ENCODE peak calls at places on chromosomes 5 and 9, in six cellular contexts. L, W, K, Z, F and U are unnamed samples.

GRCh38 chr9:113772121-113772885 is 103.8 kb upstream of the ZNF618 start:
- DNase-seq in L (no peak), W (no peak), K (peak), Z (peak), F (peak), U (peak)

GRCh38 chr9:110217656-110218099 is 9.7 kb upstream of the C9orf152 start:
- DNase-seq in L (no peak), W (no peak), K (peak), Z (no peak), F (peak), U (peak)

GRCh38 chr9:71506821-71507220 is 261.5 kb downstream of the CEMIP2 start:
- DNase-seq in L (no peak), W (peak), K (peak), Z (peak), F (peak), U (peak)

GRCh38 chr5:93162201-93162654 is 418.8 kb downstream of the NR2F1-AS1 start:
- DNase-seq in L (no peak), W (no peak), K (peak), Z (no peak), F (peak), U (peak)

GRCh38 chr9:582775-583174 is 258.7 kb upstream of the DMRT1 start:
- DNase-seq in L (no peak), W (no peak), K (no peak), Z (no peak), F (no peak), U (no peak)

GRCh38 chr5:149153751-149154610 is 12.7 kb downstream of the ABLIM3 start:
- DNase-seq in L (no peak), W (no peak), K (peak), Z (no peak), F (peak), U (peak)

GRCh38 chr5:135154197-135154596 is 120.2 kb upstream of the PITX1 start:
- DNase-seq in L (no peak), W (no peak), K (no peak), Z (peak), F (no peak), U (peak)

GRCh38 chr5:81420039-81420667 is 26.2 kb upstream of the ACOT12 start:
- DNase-seq in L (no peak), W (peak), K (peak), Z (peak), F (peak), U (peak)

GRCh38 chr5:167970002-167970401 is 321.4 kb upstream of the WWC1 start:
- DNase-seq in L (no peak), W (no peak), K (peak), Z (peak), F (peak), U (peak)

GRCh38 chr5:169116961-169117461 is 183.9 kb downstream of the SLIT3 start:
- DNase-seq in L (no peak), W (no peak), K (no peak), Z (no peak), F (no peak), U (peak)

GRCh38 chr5:109252731-109253130 is 157.0 kb downstream of the PJA2 start:
- DNase-seq in L (no peak), W (no peak), K (no peak), Z (no peak), F (no peak), U (no peak)

GRCh38 chr9:124934290-124934689 is 6.6 kb downstream of the GOLGA1 start:
- DNase-seq in L (no peak), W (no peak), K (peak), Z (peak), F (peak), U (peak)

GRCh38 chr9:93129691-93130500 is 4.2 kb downstream of the NINJ1 start:
- DNase-seq in L (peak), W (no peak), K (no peak), Z (no peak), F (no peak), U (no peak)

GRCh38 chr5:10301266-10301665 is 6.4 kb downstream of the CMBL start:
- DNase-seq in L (no peak), W (no peak), K (no peak), Z (no peak), F (no peak), U (no peak)

GRCh38 chr5:87650284-87650683 is 237.6 kb upstream of the CCNH start:
- DNase-seq in L (no peak), W (no peak), K (peak), Z (no peak), F (no peak), U (peak)

GRCh38 chr9:34396276-34397214 is 19.8 kb upstream of the MYORG start:
- DNase-seq in L (no peak), W (no peak), K (no peak), Z (no peak), F (no peak), U (no peak)

GRCh38 chr5:140882591-140882899 is 621 bp downstream of the PCDHA13 start:
- DNase-seq in L (no peak), W (no peak), K (no peak), Z (no peak), F (no peak), U (peak)

GRCh38 chr5:59390074-59390659 is 503.4 kb downstream of the PDE4D start:
- DNase-seq in L (no peak), W (no peak), K (peak), Z (no peak), F (peak), U (peak)

GRCh38 chr9:6716766-6717165 is 41.0 kb upstream of the KDM4C start:
- DNase-seq in L (no peak), W (no peak), K (no peak), Z (no peak), F (no peak), U (no peak)

GRCh38 chr5:81896764-81897163 is 75.1 kb upstream of the ATG10 start:
- DNase-seq in L (no peak), W (no peak), K (no peak), Z (no peak), F (no peak), U (peak)

GRCh38 chr5:99004960-99005359 is 76.2 kb upstream of the CHD1 start:
- DNase-seq in L (no peak), W (no peak), K (no peak), Z (no peak), F (no peak), U (peak)

GRCh38 chr9:130240410-130241197 is 25.0 kb upstream of the HMCN2 start:
- DNase-seq in L (peak), W (no peak), K (peak), Z (no peak), F (peak), U (peak)

GRCh38 chr5:111706345-111706744 is 50.6 kb downstream of the NREP start:
- DNase-seq in L (no peak), W (no peak), K (no peak), Z (no peak), F (peak), U (no peak)

GRCh38 chr9:121317737-121318630 is 50.0 kb downstream of the GSN start:
- DNase-seq in L (no peak), W (no peak), K (no peak), Z (no peak), F (no peak), U (no peak)

GRCh38 chr9:892123-892522 is 50.6 kb downstream of the DMRT1 start:
- DNase-seq in L (no peak), W (no peak), K (no peak), Z (no peak), F (no peak), U (no peak)

GRCh38 chr5:124663101-124663506 is 83.3 kb downstream of the ZNF608 start:
- DNase-seq in L (no peak), W (no peak), K (no peak), Z (no peak), F (no peak), U (no peak)

GRCh38 chr5:135053278-135053677 is 19.2 kb upstream of the PITX1 start:
- DNase-seq in L (no peak), W (no peak), K (no peak), Z (no peak), F (no peak), U (no peak)

GRCh38 chr9:136328622-136329041 is 1.3 kb downstream of the GPSM1 start:
- DNase-seq in L (peak), W (no peak), K (peak), Z (no peak), F (peak), U (peak)

GRCh38 chr5:108607421-108607820 is 140.3 kb upstream of the FER start:
- DNase-seq in L (no peak), W (no peak), K (no peak), Z (no peak), F (no peak), U (no peak)

GRCh38 chr5:64299805-64300204 is 134.2 kb downstream of the RNF180 start:
- DNase-seq in L (no peak), W (peak), K (no peak), Z (no peak), F (peak), U (peak)

GRCh38 chr9:20526500-20527319 is 95.6 kb downstream of the MLLT3 start:
- DNase-seq in L (no peak), W (no peak), K (peak), Z (no peak), F (peak), U (no peak)

GRCh38 chr5:52956915-52957747 is 32.0 kb upstream of the ITGA2 start:
- DNase-seq in L (no peak), W (no peak), K (no peak), Z (no peak), F (peak), U (no peak)

GRCh38 chr5:157708866-157709265 is 22.4 kb upstream of the THG1L start:
- DNase-seq in L (no peak), W (no peak), K (peak), Z (no peak), F (peak), U (no peak)

GRCh38 chr5:78515665-78516064 is 132.9 kb downstream of the LHFPL2 start:
- DNase-seq in L (no peak), W (no peak), K (no peak), Z (no peak), F (no peak), U (no peak)

GRCh38 chr5:56861893-56862485 is 46.6 kb downstream of the MAP3K1 start:
- DNase-seq in L (no peak), W (no peak), K (no peak), Z (no peak), F (no peak), U (no peak)

GRCh38 chr9:116713266-116713665 is 26.2 kb downstream of the TRIM32 start:
- DNase-seq in L (no peak), W (no peak), K (no peak), Z (no peak), F (no peak), U (no peak)

GRCh38 chr5:139669681-139670368 is 21.7 kb downstream of the CXXC5 start:
- DNase-seq in L (no peak), W (no peak), K (no peak), Z (no peak), F (no peak), U (no peak)
- H3K4me3 ChIP-seq in L (no peak), W (no peak), K (no peak), Z (no peak), F (no peak), U (no peak)

GRCh38 chr5:1128977-1129724 is 17.3 kb upstream of the SLC12A7 start:
- DNase-seq in L (no peak), W (no peak), K (no peak), Z (no peak), F (no peak), U (no peak)

GRCh38 chr5:1129725-1130082 is 17.8 kb upstream of the SLC12A7 start:
- DNase-seq in L (no peak), W (no peak), K (no peak), Z (no peak), F (no peak), U (no peak)

GRCh38 chr5:1130218-1130946 is 18.5 kb upstream of the SLC12A7 start:
- DNase-seq in L (no peak), W (no peak), K (no peak), Z (no peak), F (no peak), U (no peak)

GRCh38 chr5:1131191-1131621 is 19.3 kb upstream of the SLC12A7 start:
- DNase-seq in L (no peak), W (no peak), K (no peak), Z (no peak), F (no peak), U (no peak)

DNA sequence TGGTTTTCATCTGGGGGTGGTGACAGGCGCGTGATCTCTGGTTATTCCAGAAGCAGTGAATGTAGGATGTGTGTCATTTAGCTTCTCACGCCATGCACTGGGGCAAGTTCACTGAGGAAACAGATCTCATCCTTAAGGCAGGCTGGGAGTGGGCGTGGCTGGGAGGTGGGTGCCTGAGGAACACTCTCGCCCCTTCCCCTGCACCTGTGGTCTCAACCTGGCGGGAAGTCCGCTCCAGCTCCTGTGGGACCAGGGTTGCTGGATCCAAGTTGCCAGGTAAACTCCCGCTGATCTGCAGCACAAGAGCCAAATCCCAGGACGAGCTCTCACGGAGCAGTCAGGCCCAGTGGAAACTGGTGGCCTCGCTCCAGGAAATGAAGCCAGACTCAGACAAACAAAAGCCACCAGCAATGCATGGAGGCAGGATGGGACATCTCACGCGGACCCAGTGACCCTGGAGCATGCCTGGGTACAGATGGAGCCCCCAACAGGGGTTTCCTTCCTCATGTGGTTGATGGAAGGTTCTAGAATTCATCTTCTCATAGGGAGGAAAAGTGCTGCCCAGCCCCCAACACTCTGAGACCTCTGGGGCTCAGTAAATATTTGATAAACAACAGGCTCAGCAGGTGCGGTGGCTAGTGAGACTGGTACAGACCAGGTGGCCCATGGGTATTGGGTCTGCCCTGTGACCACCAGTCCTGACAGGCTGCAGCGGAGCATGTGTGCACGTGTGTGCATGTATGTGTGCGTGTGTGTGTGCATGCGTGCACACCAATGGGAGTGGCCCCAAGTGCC is 16.3 kb upstream of the SLC12A7 start:
- DNase-seq in L (no peak), W (no peak), K (no peak), Z (no peak), F (peak), U (no peak)
- H3K4me3 ChIP-seq in L (no peak), W (no peak), K (no peak), Z (no peak), F (no peak), U (no peak)

DNA sequence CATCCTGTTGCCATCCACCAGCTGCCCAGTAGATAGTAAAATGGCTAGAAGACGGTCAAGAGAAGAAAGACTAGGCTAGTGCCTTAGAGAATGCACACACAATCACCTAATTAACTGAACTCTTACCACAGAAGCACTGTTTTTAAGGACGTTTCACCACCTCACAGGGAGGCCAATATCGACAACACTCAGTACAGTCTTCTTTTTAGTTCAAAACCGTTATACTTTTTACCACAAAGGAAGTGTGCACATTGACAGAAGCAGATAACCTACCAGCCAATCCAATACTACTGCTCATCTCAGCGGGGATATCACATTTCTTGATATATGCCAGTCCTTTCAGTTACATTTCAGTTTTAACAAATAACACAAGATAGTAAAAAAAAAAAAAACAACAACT is 122.3 kb downstream of the GNAQ start:
- DNase-seq in L (no peak), W (no peak), K (no peak), Z (no peak), F (no peak), U (no peak)
- H3K4me3 ChIP-seq in L (no peak), W (no peak), K (no peak), Z (no peak), F (no peak), U (no peak)

DNA sequence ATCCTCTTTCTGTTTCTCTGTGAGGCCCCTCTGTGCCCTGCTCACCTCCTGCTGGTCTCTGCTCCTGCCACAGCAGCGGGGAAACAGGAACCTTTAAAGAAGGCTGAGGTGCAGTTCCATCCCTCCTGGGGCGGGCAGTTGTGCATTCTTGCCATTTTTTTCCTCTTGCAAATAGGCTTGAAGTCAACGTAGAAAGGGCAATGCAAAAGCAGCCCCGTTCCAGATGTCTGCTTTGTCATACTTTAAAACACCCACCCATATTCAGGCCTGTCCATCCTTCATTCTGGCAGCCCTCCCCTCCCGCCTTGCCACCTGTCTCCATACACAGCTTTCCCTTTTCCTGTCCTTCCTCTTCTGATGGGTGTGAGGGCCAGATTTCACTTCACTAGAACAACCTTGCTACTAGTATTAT is 65.4 kb upstream of the KLF9 start:
- DNase-seq in L (peak), W (no peak), K (peak), Z (no peak), F (peak), U (peak)
- H3K4me3 ChIP-seq in L (no peak), W (no peak), K (no peak), Z (no peak), F (peak), U (no peak)

DNA sequence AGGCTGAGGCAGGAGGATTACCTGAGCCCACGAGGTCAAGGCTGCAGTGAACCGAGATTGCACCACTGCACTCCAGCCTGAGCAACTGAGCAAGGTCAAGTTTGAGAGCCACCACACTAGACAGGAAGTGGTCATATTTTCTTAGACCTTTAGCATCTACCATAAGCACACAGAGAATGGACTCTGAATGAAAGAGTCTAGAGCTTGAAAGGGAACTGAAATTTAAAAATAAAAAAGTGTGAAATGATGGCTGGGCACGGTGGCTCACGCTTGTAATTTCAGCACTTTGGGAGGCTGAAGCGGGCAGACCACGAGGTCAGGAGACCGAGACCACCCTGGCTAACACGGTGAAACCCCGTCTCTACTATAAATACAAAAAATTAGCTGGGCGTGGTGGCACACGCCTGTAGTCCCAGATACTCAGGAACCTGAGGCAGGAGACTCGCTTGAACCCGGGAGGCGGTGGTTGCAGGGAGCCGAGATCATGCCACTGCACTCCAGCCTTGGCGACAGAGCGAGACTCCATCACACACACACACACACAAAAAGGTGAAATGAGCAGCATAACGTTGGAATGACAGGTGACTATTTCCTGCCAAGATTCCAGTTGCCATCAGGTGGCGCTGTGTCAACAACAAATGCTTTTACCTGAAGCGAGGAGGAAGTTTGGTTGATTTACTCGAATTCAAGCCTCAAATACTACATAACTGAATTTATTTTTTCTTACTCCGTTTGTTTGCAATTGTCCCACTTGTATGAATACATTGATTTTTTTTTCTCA is 21.3 kb upstream of the AK3 start:
- DNase-seq in L (peak), W (no peak), K (peak), Z (peak), F (peak), U (peak)
- H3K4me3 ChIP-seq in L (peak), W (no peak), K (no peak), Z (no peak), F (no peak), U (no peak)

GRCh38 chr5:76582252-76583162 is 40.7 kb downstream of the F2RL2 start:
- DNase-seq in L (no peak), W (no peak), K (peak), Z (no peak), F (peak), U (no peak)
- H3K4me3 ChIP-seq in L (no peak), W (no peak), K (no peak), Z (no peak), F (no peak), U (no peak)

DNA sequence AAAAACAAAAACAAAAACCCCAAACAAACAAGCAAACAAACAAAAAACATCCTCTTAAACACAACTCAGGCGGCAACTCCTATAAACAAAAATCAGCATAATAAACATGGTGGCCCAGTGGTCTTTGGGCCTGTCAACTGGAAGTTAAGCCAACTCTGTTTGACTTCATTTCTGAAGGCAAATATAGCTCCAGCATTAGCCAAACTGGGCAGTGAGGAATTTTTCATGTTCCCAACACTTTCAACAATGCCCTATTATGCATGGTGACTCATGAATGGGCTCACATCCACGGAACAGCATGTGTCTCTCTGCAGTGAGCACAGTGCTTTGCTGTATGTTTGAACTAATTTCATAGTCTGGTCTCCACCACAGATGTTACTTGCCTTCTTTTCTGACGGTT is 143.9 kb upstream of the STC2 start:
- DNase-seq in L (peak), W (peak), K (peak), Z (peak), F (peak), U (peak)
- H3K4me3 ChIP-seq in L (no peak), W (no peak), K (no peak), Z (no peak), F (no peak), U (no peak)

DNA sequence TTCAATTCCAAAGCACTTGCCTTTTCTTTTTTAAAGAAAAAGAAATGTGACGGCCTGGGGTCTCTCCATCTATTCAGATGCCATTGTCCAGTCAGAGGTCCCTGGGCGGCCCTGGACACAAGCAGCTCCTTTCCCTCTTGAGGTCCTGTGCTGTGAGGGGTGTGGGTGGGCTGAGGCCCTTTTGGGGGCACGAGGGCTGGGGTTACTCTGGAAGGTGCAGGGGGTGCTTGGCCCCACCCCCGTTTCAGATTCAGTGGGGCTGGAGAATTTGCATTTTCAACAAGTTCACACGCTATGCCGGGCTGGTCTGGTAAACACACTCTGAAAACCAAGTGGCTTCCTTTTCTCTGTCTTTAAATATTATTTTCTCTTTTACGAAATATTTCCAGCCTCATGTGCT is 91.4 kb upstream of the PHYKPL start:
- DNase-seq in L (peak), W (no peak), K (no peak), Z (no peak), F (no peak), U (no peak)
- H3K4me3 ChIP-seq in L (no peak), W (no peak), K (no peak), Z (no peak), F (no peak), U (no peak)